ENCODE peak calls at places on chromosomes 16 and 17, in seven cellular contexts. One of them, this sample, is unnamed. For H3K4me1, the result is how much of the 10 kb centered on the place peaks cover.

GRCh38 chr16:78665373-78665772 is 565.9 kb downstream of the WWOX start:
- DNase-seq in SJCRH30: no peak
- DNase-seq in heart right ventricle: no peak
- DNase-seq in A549: no peak
- DNase-seq in tibial artery: no peak
- DNase-seq in foreskin keratinocyte: peak
- DNase-seq in GM23338: no peak
- DNase-seq in this sample: no peak

GRCh38 chr16:68445458-68445857 is 2.9 kb downstream of the SMPD3 start:
- DNase-seq in heart right ventricle: no peak
- DNase-seq in A549: peak
- DNase-seq in tibial artery: no peak
- DNase-seq in GM23338: peak
- DNase-seq in foreskin keratinocyte: peak
- DNase-seq in SJCRH30: peak
- DNase-seq in this sample: no peak

GRCh38 chr17:58120195-58120822 is 27.9 kb upstream of the OR4D1 start:
- DNase-seq in SJCRH30: peak
- DNase-seq in foreskin keratinocyte: peak
- DNase-seq in GM23338: peak
- DNase-seq in heart right ventricle: no peak
- DNase-seq in tibial artery: no peak
- DNase-seq in A549: peak
- DNase-seq in this sample: no peak

GRCh38 chr16:79932564-79932963 is 332.0 kb upstream of the MAF start:
- DNase-seq in GM23338: no peak
- DNase-seq in heart right ventricle: no peak
- DNase-seq in foreskin keratinocyte: peak
- DNase-seq in SJCRH30: no peak
- DNase-seq in A549: peak
- DNase-seq in tibial artery: no peak
- DNase-seq in this sample: no peak

GRCh38 chr16:4550587-4550986 is 5.6 kb upstream of the C16orf96 start:
- DNase-seq in SJCRH30: no peak
- DNase-seq in tibial artery: no peak
- DNase-seq in heart right ventricle: no peak
- DNase-seq in foreskin keratinocyte: no peak
- DNase-seq in GM23338: no peak
- DNase-seq in A549: no peak
- DNase-seq in this sample: no peak

GRCh38 chr16:4391635-4392381 is 20.2 kb downstream of the VASN start:
- DNase-seq in foreskin keratinocyte: no peak
- DNase-seq in GM23338: peak
- DNase-seq in tibial artery: no peak
- DNase-seq in A549: no peak
- DNase-seq in SJCRH30: no peak
- DNase-seq in heart right ventricle: no peak
- DNase-seq in this sample: peak

GRCh38 chr16:89395150-89396142 is 94.9 kb downstream of the ANKRD11 start:
- DNase-seq in tibial artery: peak
- DNase-seq in A549: peak
- DNase-seq in foreskin keratinocyte: peak
- DNase-seq in SJCRH30: peak
- DNase-seq in GM23338: no peak
- DNase-seq in heart right ventricle: peak
- DNase-seq in this sample: peak

GRCh38 chr16:2912330-2913199 is 834 bp downstream of the FLYWCH1 start:
- DNase-seq in tibial artery: no peak
- DNase-seq in foreskin keratinocyte: peak
- DNase-seq in GM23338: peak
- DNase-seq in heart right ventricle: peak
- DNase-seq in A549: no peak
- DNase-seq in SJCRH30: peak
- DNase-seq in this sample: no peak

GRCh38 chr17:43979671-43980070 is 24.8 kb upstream of the NAGS start:
- DNase-seq in heart right ventricle: no peak
- DNase-seq in tibial artery: no peak
- DNase-seq in SJCRH30: no peak
- DNase-seq in A549: no peak
- DNase-seq in foreskin keratinocyte: no peak
- DNase-seq in GM23338: no peak
- DNase-seq in this sample: no peak

GRCh38 chr16:15644306-15644961 is 1.5 kb upstream of the MARF1 start:
- DNase-seq in A549: peak
- DNase-seq in tibial artery: no peak
- DNase-seq in foreskin keratinocyte: peak
- DNase-seq in GM23338: peak
- DNase-seq in heart right ventricle: no peak
- DNase-seq in SJCRH30: peak
- DNase-seq in this sample: no peak

GRCh38 chr17:5877948-5878347 is 192.2 kb upstream of the WSCD1 start:
- DNase-seq in SJCRH30: no peak
- DNase-seq in foreskin keratinocyte: no peak
- DNase-seq in A549: no peak
- DNase-seq in GM23338: no peak
- DNase-seq in tibial artery: peak
- DNase-seq in heart right ventricle: peak
- DNase-seq in this sample: no peak

GRCh38 chr16:48907906-48908634 is 298.1 kb upstream of the N4BP1 start:
- DNase-seq in A549: peak
- DNase-seq in heart right ventricle: no peak
- DNase-seq in SJCRH30: no peak
- DNase-seq in GM23338: no peak
- DNase-seq in foreskin keratinocyte: peak
- DNase-seq in tibial artery: no peak
- DNase-seq in this sample: no peak

GRCh38 chr16:84930298-84931106 is 80.8 kb downstream of the ZDHHC7 start:
- DNase-seq in SJCRH30: no peak
- DNase-seq in tibial artery: no peak
- DNase-seq in foreskin keratinocyte: no peak
- DNase-seq in GM23338: no peak
- DNase-seq in heart right ventricle: no peak
- DNase-seq in A549: no peak
- DNase-seq in this sample: no peak

GRCh38 chr16:1159325-1159972 is 6.5 kb downstream of the CACNA1H start:
- DNase-seq in A549: no peak
- DNase-seq in tibial artery: no peak
- DNase-seq in GM23338: no peak
- DNase-seq in foreskin keratinocyte: no peak
- DNase-seq in SJCRH30: peak
- DNase-seq in heart right ventricle: no peak
- DNase-seq in this sample: no peak
- H3K4me1 ChIP-seq in A549: under half
- H3K4me1 ChIP-seq in tibial artery: half or more
- H3K4me1 ChIP-seq in GM23338: under half
- H3K4me1 ChIP-seq in foreskin keratinocyte: under half
- H3K4me1 ChIP-seq in SJCRH30: under half
- H3K4me1 ChIP-seq in heart right ventricle: under half
- H3K4me1 ChIP-seq in this sample: under half

DNA sequence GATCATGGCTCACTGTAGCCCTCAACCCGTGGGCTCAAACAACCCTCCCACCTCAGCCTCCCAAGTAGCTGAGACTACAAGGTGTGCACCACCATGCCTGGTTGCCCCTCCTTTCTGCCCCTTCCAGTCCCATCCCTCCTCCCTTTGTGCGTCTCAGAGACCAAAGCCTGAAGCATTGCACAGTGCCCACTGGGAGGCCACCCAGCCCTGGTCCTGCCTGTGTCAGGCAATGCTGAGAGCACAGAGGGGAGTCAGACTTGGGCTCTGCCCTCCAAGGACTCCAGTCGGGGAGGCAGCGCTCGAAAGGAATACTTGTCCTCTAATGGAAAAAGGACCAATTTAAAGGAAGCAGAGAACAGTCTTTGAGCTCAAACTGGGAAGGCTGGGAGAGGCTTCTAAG is 20.4 kb downstream of the RAI1 start:
- DNase-seq in SJCRH30: no peak
- DNase-seq in foreskin keratinocyte: no peak
- DNase-seq in GM23338: no peak
- DNase-seq in heart right ventricle: no peak
- DNase-seq in tibial artery: no peak
- DNase-seq in A549: no peak
- DNase-seq in this sample: no peak
- H3K27ac ChIP-seq in SJCRH30: no peak
- H3K27ac ChIP-seq in foreskin keratinocyte: no peak
- H3K27ac ChIP-seq in GM23338: no peak
- H3K27ac ChIP-seq in heart right ventricle: no peak
- H3K27ac ChIP-seq in tibial artery: no peak
- H3K27ac ChIP-seq in A549: peak
- H3K27ac ChIP-seq in this sample: no peak

GRCh38 chr17:49729074-49729473 is 21.3 kb upstream of the SLC35B1 start:
- DNase-seq in SJCRH30: no peak
- DNase-seq in GM23338: no peak
- DNase-seq in A549: no peak
- DNase-seq in tibial artery: peak
- DNase-seq in foreskin keratinocyte: no peak
- DNase-seq in heart right ventricle: no peak
- DNase-seq in this sample: no peak
- H3K4me1 ChIP-seq in SJCRH30: under half
- H3K4me1 ChIP-seq in GM23338: under half
- H3K4me1 ChIP-seq in A549: under half
- H3K4me1 ChIP-seq in tibial artery: half or more
- H3K4me1 ChIP-seq in foreskin keratinocyte: under half
- H3K4me1 ChIP-seq in heart right ventricle: half or more
- H3K4me1 ChIP-seq in this sample: under half

DNA sequence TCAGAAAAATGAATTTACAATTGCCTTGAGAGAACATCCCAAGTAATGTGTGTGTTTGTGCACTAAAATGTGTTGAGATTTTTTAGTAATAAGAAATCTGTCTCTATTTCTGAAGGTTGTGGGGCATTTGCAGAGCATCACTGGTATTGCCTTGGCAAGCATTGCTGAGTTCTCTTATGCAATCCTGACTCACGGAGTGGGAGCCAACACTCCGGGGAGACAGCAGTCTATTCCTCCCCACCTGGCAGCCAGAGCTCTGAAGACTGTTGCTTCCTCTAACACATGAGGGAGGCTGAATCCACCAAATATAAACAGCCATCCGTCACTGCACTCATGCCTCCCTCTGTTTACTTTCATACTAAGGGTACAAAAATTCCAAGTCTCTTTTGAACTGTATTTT is 10.6 kb downstream of the CNTD1 start:
- DNase-seq in GM23338: no peak
- DNase-seq in A549: peak
- DNase-seq in tibial artery: no peak
- DNase-seq in SJCRH30: no peak
- DNase-seq in heart right ventricle: no peak
- DNase-seq in foreskin keratinocyte: peak
- DNase-seq in this sample: no peak
- H3K27ac ChIP-seq in GM23338: no peak
- H3K27ac ChIP-seq in A549: peak
- H3K27ac ChIP-seq in tibial artery: no peak
- H3K27ac ChIP-seq in SJCRH30: no peak
- H3K27ac ChIP-seq in heart right ventricle: no peak
- H3K27ac ChIP-seq in foreskin keratinocyte: no peak
- H3K27ac ChIP-seq in this sample: no peak

GRCh38 chr17:45184144-45184543 is 22.5 kb downstream of the HEXIM2 start:
- DNase-seq in tibial artery: no peak
- DNase-seq in foreskin keratinocyte: peak
- DNase-seq in heart right ventricle: no peak
- DNase-seq in A549: no peak
- DNase-seq in SJCRH30: no peak
- DNase-seq in GM23338: no peak
- DNase-seq in this sample: no peak
- H3K4me1 ChIP-seq in tibial artery: under half
- H3K4me1 ChIP-seq in foreskin keratinocyte: under half
- H3K4me1 ChIP-seq in heart right ventricle: under half
- H3K4me1 ChIP-seq in A549: under half
- H3K4me1 ChIP-seq in SJCRH30: under half
- H3K4me1 ChIP-seq in GM23338: under half
- H3K4me1 ChIP-seq in this sample: under half

GRCh38 chr17:76530826-76531500 is 6.5 kb downstream of the CYGB start:
- DNase-seq in SJCRH30: no peak
- DNase-seq in heart right ventricle: peak
- DNase-seq in tibial artery: no peak
- DNase-seq in GM23338: no peak
- DNase-seq in foreskin keratinocyte: no peak
- DNase-seq in A549: no peak
- DNase-seq in this sample: no peak
- H3K27ac ChIP-seq in SJCRH30: peak
- H3K27ac ChIP-seq in heart right ventricle: peak
- H3K27ac ChIP-seq in tibial artery: peak
- H3K27ac ChIP-seq in GM23338: no peak
- H3K27ac ChIP-seq in foreskin keratinocyte: peak
- H3K27ac ChIP-seq in A549: peak
- H3K27ac ChIP-seq in this sample: peak

This sample was measured in ascending aorta.